ENCODE peak calls at places on chromosomes 16 and 17, in six cellular contexts. O is H54, F is HFF-Myc, Z is D341Med, W is aorta, H is Ammon's horn. K is an unnamed sample.
A peak's percentile ranks its signal among the peaks of the same experiment; 100 is the strongest.

GRCh38 chr17:66665194-66665593 is 169.7 kb upstream of the CACNG5 start:
- DNase-seq in O (no peak), F (no peak), Z (no peak), W (no peak), H (no peak), K (peak; percentile 7)

GRCh38 chr17:57940217-57940616 is 15.0 kb downstream of the CUEDC1 start:
- DNase-seq in O (no peak), F (no peak), Z (no peak), W (no peak), H (no peak), K (no peak)

GRCh38 chr17:79826210-79826680 is 13.0 kb downstream of the CBX4 start:
- DNase-seq in O (no peak), F (no peak), Z (no peak), W (no peak), H (peak; percentile 58), K (no peak)

GRCh38 chr17:69048634-69049033 is 12.1 kb downstream of the ABCA9 start:
- DNase-seq in O (no peak), F (no peak), Z (no peak), W (no peak), H (no peak), K (no peak)

GRCh38 chr16:59543641-59544040 is 809.5 kb upstream of the GOT2 start:
- DNase-seq in O (no peak), F (peak; percentile 16), Z (no peak), W (no peak), H (no peak), K (no peak)

GRCh38 chr17:14950216-14950615 is 314.9 kb downstream of the PMP22 start:
- DNase-seq in O (no peak), F (peak; percentile 11), Z (no peak), W (no peak), H (no peak), K (no peak)

GRCh38 chr16:50644730-50645129 is 36.4 kb downstream of the SNX20 start:
- DNase-seq in O (no peak), F (no peak), Z (peak; percentile 67), W (no peak), H (peak; percentile 71), K (peak; percentile 32)

GRCh38 chr16:85390511-85391174 is 222.5 kb upstream of the GSE1 start:
- DNase-seq in O (peak; percentile 94), F (no peak), Z (no peak), W (peak; percentile 86), H (no peak), K (no peak)

GRCh38 chr17:30808785-30809286 is 15.7 kb downstream of the CRLF3 start:
- DNase-seq in O (no peak), F (no peak), Z (no peak), W (no peak), H (peak; percentile 41), K (no peak)

GRCh38 chr17:77371888-77372443 is 231.2 kb downstream of the SEC14L1 start:
- DNase-seq in O (no peak), F (no peak), Z (no peak), W (peak; percentile 55), H (no peak), K (no peak)

GRCh38 chr17:49708515-49709161 is 874 bp upstream of the SLC35B1 start:
- DNase-seq in O (no peak), F (no peak), Z (no peak), W (no peak), H (peak; percentile 17), K (no peak)

GRCh38 chr16:14117051-14117450 is 45.9 kb downstream of the MRTFB start:
- DNase-seq in O (no peak), F (no peak), Z (no peak), W (no peak), H (no peak), K (no peak)

GRCh38 chr17:69331746-69332145 is 4.8 kb upstream of the ABCA5 start:
- DNase-seq in O (no peak), F (no peak), Z (no peak), W (no peak), H (no peak), K (no peak)

GRCh38 chr17:32335647-32336046 is 6.3 kb downstream of the C17orf75 start:
- DNase-seq in O (no peak), F (peak; percentile 70), Z (no peak), W (no peak), H (no peak), K (peak; percentile 53)

GRCh38 chr16:67398546-67399217 is 5.4 kb upstream of the TPPP3 start:
- DNase-seq in O (no peak), F (no peak), Z (no peak), W (no peak), H (no peak), K (no peak)

GRCh38 chr16:22300427-22301071 is 3.3 kb downstream of the POLR3E start:
- DNase-seq in O (peak; percentile 69), F (no peak), Z (peak; percentile 77), W (peak; percentile 70), H (peak; percentile 88), K (peak; percentile 70)

GRCh38 chr16:69404275-69404805 is 18.5 kb upstream of the TERF2 start:
- DNase-seq in O (no peak), F (no peak), Z (no peak), W (no peak), H (peak; percentile 27), K (no peak)

GRCh38 chr17:32936157-32936893 is 8.4 kb downstream of the TMEM98 start:
- DNase-seq in O (no peak), F (no peak), Z (no peak), W (no peak), H (no peak), K (no peak)

GRCh38 chr16:24288516-24288915 is 32.4 kb downstream of the CACNG3 start:
- DNase-seq in O (no peak), F (no peak), Z (no peak), W (no peak), H (peak; percentile 68), K (no peak)

GRCh38 chr16:71645450-71645849 is 19.5 kb downstream of the MARVELD3 start:
- DNase-seq in O (no peak), F (no peak), Z (peak; percentile 67), W (no peak), H (peak; percentile 41), K (peak; percentile 72)

GRCh38 chr17:40750391-40750790 is 4.7 kb downstream of the KRT25 start:
- DNase-seq in O (no peak), F (no peak), Z (no peak), W (no peak), H (no peak), K (no peak)

GRCh38 chr17:42198897-42199296 is 4.6 kb upstream of the GHDC start:
- DNase-seq in O (no peak), F (no peak), Z (no peak), W (no peak), H (peak; percentile 41), K (no peak)

GRCh38 chr16:6956511-6956910 is 376.1 kb upstream of the RBFOX1 start:
- DNase-seq in O (no peak), F (no peak), Z (no peak), W (no peak), H (no peak), K (no peak)

GRCh38 chr17:61411944-61412859 is 12.6 kb downstream of the TBX2 start:
- DNase-seq in O (peak; percentile 97), F (no peak), Z (peak; percentile 98), W (peak; percentile 88), H (peak; percentile 76), K (peak; percentile 74)

GRCh38 chr16:80932725-80933124 is 74.0 kb downstream of the CMC2 start:
- DNase-seq in O (peak; percentile 71), F (peak; percentile 42), Z (no peak), W (peak; percentile 82), H (no peak), K (peak; percentile 72)

GRCh38 chr16:24543949-24544348 is 4.6 kb downstream of the RBBP6 start:
- DNase-seq in O (no peak), F (no peak), Z (no peak), W (no peak), H (no peak), K (no peak)

GRCh38 chr17:35129154-35129972 is 7.9 kb downstream of the FNDC8 start:
- DNase-seq in O (no peak), F (no peak), Z (no peak), W (no peak), H (no peak), K (no peak)

GRCh38 chr17:72305964-72306551 is 185.2 kb downstream of the SOX9 start:
- DNase-seq in O (no peak), F (no peak), Z (no peak), W (no peak), H (no peak), K (no peak)

GRCh38 chr17:37650419-37651003 is 7.3 kb upstream of the DDX52 start:
- DNase-seq in O (no peak), F (no peak), Z (no peak), W (no peak), H (peak; percentile 27), K (peak; percentile 72)

GRCh38 chr16:88665570-88665969 is 2.7 kb upstream of the MVD start:
- DNase-seq in O (no peak), F (no peak), Z (no peak), W (no peak), H (no peak), K (no peak)

GRCh38 chr16:1466968-1467521 is 7.8 kb downstream of the CLCN7 start:
- DNase-seq in O (peak; percentile 53), F (no peak), Z (no peak), W (no peak), H (no peak), K (no peak)

GRCh38 chr16:47060596-47060995 is 83.1 kb downstream of the NETO2 start:
- DNase-seq in O (no peak), F (no peak), Z (no peak), W (no peak), H (no peak), K (no peak)

GRCh38 chr17:62916684-62917571 is 49.1 kb upstream of the TANC2 start:
- DNase-seq in O (no peak), F (no peak), Z (no peak), W (no peak), H (no peak), K (no peak)

GRCh38 chr16:57570301-57571070 is 28.0 kb downstream of the ADGRG5 start:
- DNase-seq in O (no peak), F (no peak), Z (no peak), W (no peak), H (no peak), K (no peak)

GRCh38 chr16:68503334-68503733 is 35.8 kb upstream of the ZFP90 start:
- DNase-seq in O (peak; percentile 69), F (no peak), Z (no peak), W (no peak), H (no peak), K (peak; percentile 11)